ENCODE peak calls at places on chromosomes 1 and 21, in six cellular contexts. C is activated CD8-positive, alpha-beta memory T cell treated with anti-CD3 and anti-CD28 coated beads for 1 hour; W is stimulated activated CD8-positive, alpha-beta memory T cell treated with anti-CD3 and anti-CD28 coated beads, Interleukin-2, amount 100 ng/mL, for 48 hours; K is OCI-M1; X is right cardiac atrium; H is ACHN. U is an unnamed sample.

GRCh38 chr1:47840338-47840737 is 156.8 kb downstream of the TRABD2B start:
- DNase-seq in C (no peak), W (no peak), K (no peak), X (no peak), H (no peak), U (no peak)

GRCh38 chr1:68231627-68232303 is 558 bp downstream of the WLS start:
- DNase-seq in C (no peak), W (no peak), K (no peak), X (peak; percentile 59), H (peak; percentile 75), U (peak; percentile 47)

GRCh38 chr1:210688482-210689233 is 360.0 kb downstream of the HHAT start:
- DNase-seq in C (no peak), W (no peak), K (peak; percentile 7), X (no peak), H (no peak), U (no peak)

GRCh38 chr1:82162526-82163420 is 362.0 kb downstream of the ADGRL2 start:
- DNase-seq in C (no peak), W (no peak), K (no peak), X (no peak), H (no peak), U (peak; percentile 11)

GRCh38 chr1:21594935-21595897 is 73.9 kb downstream of the RAP1GAP start:
- DNase-seq in C (no peak), W (peak; percentile 61), K (peak; percentile 78), X (peak; percentile 78), H (peak; percentile 49), U (peak; percentile 5)

GRCh38 chr1:34361781-34362357 is 185.2 kb downstream of the C1orf94 start:
- DNase-seq in C (no peak), W (no peak), K (no peak), X (no peak), H (no peak), U (no peak)

GRCh38 chr1:93690921-93691789 is 9.5 kb upstream of the BCAR3 start:
- DNase-seq in C (no peak), W (no peak), K (no peak), X (no peak), H (peak; percentile 54), U (peak; percentile 33)

GRCh38 chr1:204102719-204103118 is 29.8 kb downstream of the SOX13 start:
- DNase-seq in C (no peak), W (no peak), K (peak; percentile 62), X (no peak), H (no peak), U (peak; percentile 88)

GRCh38 chr21:34845521-34846213 is 176.9 kb downstream of the CLIC6 start:
- DNase-seq in C (no peak), W (no peak), K (peak; percentile 48), X (no peak), H (no peak), U (no peak)

GRCh38 chr1:245677446-245678240 is 522.9 kb downstream of the KIF26B start:
- DNase-seq in C (no peak), W (no peak), K (no peak), X (no peak), H (no peak), U (no peak)

GRCh38 chr1:35935436-35935835 is 4.5 kb downstream of the AGO3 start:
- DNase-seq in C (no peak), W (no peak), K (peak; percentile 32), X (no peak), H (no peak), U (no peak)

GRCh38 chr1:232382671-232383070 is 247.3 kb downstream of the SIPA1L2 start:
- DNase-seq in C (no peak), W (no peak), K (no peak), X (peak; percentile 21), H (no peak), U (no peak)

GRCh38 chr21:45923146-45923545 is 58.4 kb upstream of the COL6A1 start:
- DNase-seq in C (peak; percentile 46), W (peak; percentile 43), K (peak; percentile 46), X (peak; percentile 76), H (peak; percentile 22), U (no peak)

GRCh38 chr1:146016891-146017290 is 4.6 kb downstream of the HJV start:
- DNase-seq in C (no peak), W (no peak), K (no peak), X (no peak), H (no peak), U (no peak)